ENCODE peak calls at places on chromosomes 7 and 10, in nine cellular contexts. C is colonic mucosa, O is endodermal cell, N is GM06990, B is MM.1S, I is IMR-90, F is lower lobe of right lung, A is fibroblast of lung, P is AG10803. D is an unnamed sample.

GRCh38 chr7:113100091-113100723 is 13.6 kb upstream of the GPR85 start:
- DNase-seq in C (no peak), O (no peak), N (no peak), B (no peak), I (peak; percentile 44), F (no peak), A (peak; percentile 67), P (peak; percentile 29), D (no peak)

GRCh38 chr10:133100706-133101463 is 13.2 kb downstream of the ADGRA1 start:
- DNase-seq in C (peak; percentile 31), O (peak; percentile 98), N (no peak), B (peak; percentile 7), I (no peak), F (no peak), A (no peak), P (no peak), D (no peak)

GRCh38 chr7:123637203-123637602 is 18.5 kb upstream of the LMOD2 start:
- DNase-seq in C (no peak), O (peak; percentile 63), N (no peak), B (no peak), I (no peak), F (no peak), A (no peak), P (no peak), D (no peak)

GRCh38 chr7:105875505-105875904 is 894 bp downstream of the ATXN7L1 start:
- DNase-seq in C (no peak), O (no peak), N (no peak), B (no peak), I (no peak), F (no peak), A (no peak), P (no peak), D (no peak)

GRCh38 chr10:44280615-44281014 is 104.3 kb downstream of the CXCL12 start:
- DNase-seq in C (no peak), O (peak; percentile 13), N (no peak), B (no peak), I (no peak), F (no peak), A (no peak), P (peak; percentile 92), D (no peak)

GRCh38 chr7:111029574-111030357 is 61.2 kb upstream of the LRRN3 start:
- DNase-seq in C (no peak), O (no peak), N (peak; percentile 43), B (peak; percentile 40), I (peak; percentile 17), F (no peak), A (peak; percentile 64), P (peak; percentile 49), D (peak; percentile 61)

GRCh38 chr10:112955736-112956421 is 5.8 kb downstream of the TCF7L2 start:
- DNase-seq in C (peak; percentile 44), O (no peak), N (no peak), B (no peak), I (peak; percentile 88), F (no peak), A (peak; percentile 90), P (peak; percentile 92), D (no peak)

GRCh38 chr10:93198401-93199175 is 124.9 kb downstream of the CYP26A1 start:
- DNase-seq in C (no peak), O (peak; percentile 84), N (no peak), B (no peak), I (peak; percentile 42), F (no peak), A (peak; percentile 68), P (peak; percentile 62), D (no peak)

GRCh38 chr10:93115661-93116383 is 42.1 kb downstream of the CYP26A1 start:
- DNase-seq in C (peak; percentile 86), O (peak; percentile 95), N (peak; percentile 12), B (peak; percentile 79), I (peak; percentile 32), F (peak; percentile 60), A (peak; percentile 20), P (peak; percentile 38), D (peak; percentile 81)

GRCh38 chr7:150444141-150444540 is 6.3 kb upstream of the GIMAP8 start:
- DNase-seq in C (no peak), O (no peak), N (no peak), B (no peak), I (no peak), F (no peak), A (no peak), P (no peak), D (no peak)

GRCh38 chr7:142886866-142887265 is 1.3 kb upstream of the TRPV6 start:
- DNase-seq in C (no peak), O (peak; percentile 22), N (no peak), B (no peak), I (no peak), F (no peak), A (no peak), P (no peak), D (no peak)

GRCh38 chr10:117175901-117176534 is 21.3 kb upstream of the KCNK18 start:
- DNase-seq in C (peak; percentile 86), O (peak; percentile 92), N (no peak), B (peak; percentile 84), I (peak; percentile 68), F (peak; percentile 77), A (peak; percentile 57), P (peak; percentile 72), D (peak; percentile 82)
- H3K4me3 ChIP-seq in C (peak overlapping the region; percentile 50), O (peak overlapping the region; percentile 74), N (peak overlapping the region; percentile 48), B (peak overlapping the region; percentile 79), I (no peak overlapping the region), F (peak overlapping the region; percentile 59), A (peak overlapping the region; percentile 39), P (peak overlapping the region; percentile 53), D (peak overlapping the region; percentile 51)

GRCh38 chr7:28900311-28900710 is 57.8 kb downstream of the TRIL start:
- DNase-seq in C (no peak), O (peak; percentile 75), N (no peak), B (no peak), I (no peak), F (no peak), A (no peak), P (no peak), D (no peak)

GRCh38 chr7:28903779-28904538 is 54.2 kb downstream of the TRIL start:
- DNase-seq in C (no peak), O (no peak), N (no peak), B (no peak), I (no peak), F (no peak), A (no peak), P (no peak), D (no peak)

GRCh38 chr7:28908775-28909174 is 49.4 kb downstream of the TRIL start:
- DNase-seq in C (no peak), O (no peak), N (no peak), B (no peak), I (no peak), F (no peak), A (no peak), P (no peak), D (no peak)

DNA sequence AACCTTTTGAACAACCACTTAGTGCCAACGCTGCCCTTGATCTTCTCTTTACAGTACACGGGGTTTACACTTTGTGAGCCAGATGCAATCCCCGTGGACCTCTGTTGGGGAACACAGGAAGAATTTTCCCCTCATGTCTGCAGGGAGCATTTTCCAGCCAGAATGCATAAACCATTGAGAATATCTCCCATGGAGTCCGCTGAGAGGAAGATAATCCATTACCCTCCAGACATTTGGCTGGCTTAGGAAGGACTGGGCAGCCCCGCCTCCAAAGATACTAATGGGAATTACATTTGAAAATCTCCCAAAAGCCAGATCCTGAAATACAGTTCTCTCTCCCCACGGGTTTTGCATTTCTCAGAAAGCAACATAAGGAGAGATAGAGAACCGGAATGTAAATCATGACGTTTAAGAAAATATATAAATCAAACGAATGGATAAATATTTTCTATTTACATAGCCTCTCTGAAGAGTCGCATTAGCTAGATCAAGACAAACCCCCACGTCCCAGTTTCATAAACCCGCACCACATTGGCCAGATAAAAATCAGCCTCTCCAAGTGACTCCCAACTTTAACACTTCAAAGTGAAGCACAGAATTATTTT is 53.5 kb downstream of the TRIL start:
- DNase-seq in C (no peak), O (no peak), N (no peak), B (no peak), I (no peak), F (no peak), A (no peak), P (no peak), D (no peak)
- H3K4me3 ChIP-seq in C (no peak overlapping the region), O (no peak overlapping the region), N (no peak overlapping the region), B (no peak overlapping the region), I (peak overlapping the region; percentile 30), F (peak overlapping the region; percentile 38), A (peak overlapping the region; percentile 77), P (peak overlapping the region; percentile 44), D (no peak overlapping the region)

GRCh38 chr7:156998988-156999610 is 11.4 kb downstream of the MNX1 start:
- DNase-seq in C (peak; percentile 29), O (no peak), N (no peak), B (no peak), I (no peak), F (no peak), A (no peak), P (no peak), D (no peak)
- H3K4me3 ChIP-seq in C (peak overlapping the region; percentile 53), O (peak overlapping the region; percentile 17), N (peak overlapping the region; percentile 48), B (peak overlapping the region; percentile 62), I (no peak overlapping the region), F (peak overlapping the region; percentile 60), A (no peak overlapping the region), P (no peak overlapping the region), D (no peak overlapping the region)

GRCh38 chr10:79002336-79002735 is 66.4 kb upstream of the ZMIZ1 start:
- DNase-seq in C (no peak), O (no peak), N (no peak), B (no peak), I (no peak), F (no peak), A (no peak), P (no peak), D (no peak)
- H3K4me3 ChIP-seq in C (no peak overlapping the region), O (no peak overlapping the region), N (no peak overlapping the region), B (no peak overlapping the region), I (no peak overlapping the region), F (no peak overlapping the region), A (no peak overlapping the region), P (no peak overlapping the region), D (no peak overlapping the region)

DNA sequence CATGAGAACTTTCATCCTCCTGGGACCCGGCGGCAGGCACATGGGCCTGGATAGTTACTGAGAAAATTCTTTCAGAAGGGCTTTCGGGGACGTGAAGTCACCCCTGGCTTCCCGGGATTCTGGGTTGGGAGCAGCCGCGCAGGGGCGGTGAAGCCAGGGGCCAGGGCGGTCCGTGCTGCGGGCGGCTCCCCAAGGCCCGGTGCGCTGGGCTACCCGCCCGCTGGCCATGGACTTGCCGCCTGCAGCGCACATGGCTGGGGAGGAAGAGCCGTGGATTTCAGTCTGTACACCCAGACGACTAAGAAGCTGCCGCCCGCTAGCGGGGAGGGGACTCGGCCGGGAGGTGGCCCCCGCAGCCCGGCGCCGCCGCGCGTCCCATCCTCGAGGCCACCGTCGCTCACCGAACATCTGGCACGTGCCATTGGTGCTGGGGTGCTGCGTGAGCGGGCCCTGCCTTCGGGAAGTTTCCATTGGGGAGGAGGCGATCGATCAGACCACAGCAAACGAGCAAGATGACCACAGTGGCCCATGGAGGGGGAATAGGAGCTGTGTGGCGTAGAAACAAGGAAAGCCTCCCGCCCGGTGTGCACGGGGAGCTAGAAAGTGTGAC is 64.5 kb downstream of the TMEM209 start:
- DNase-seq in C (peak; percentile 19), O (peak; percentile 73), N (no peak), B (no peak), I (no peak), F (no peak), A (no peak), P (no peak), D (no peak)
- H3K4me3 ChIP-seq in C (peak overlapping the region; percentile 61), O (no peak overlapping the region), N (peak overlapping the region; percentile 49), B (no peak overlapping the region), I (no peak overlapping the region), F (peak overlapping the region; percentile 61), A (no peak overlapping the region), P (no peak overlapping the region), D (no peak overlapping the region)

D was measured in GM12865.